ENCODE peak calls at places on chromosomes 2 and 18, in five cellular contexts. K is upper lobe of left lung, N is cardiac muscle cell, B is fibroblast of lung, Z is upper lobe of right lung. F is an unnamed sample. For H3K27me3, the result is how much of the 10 kb centered on the place peaks cover.

GRCh38 chr2:234754126-234754525 is 197.7 kb upstream of the SH3BP4 start:
- DNase-seq in K (no peak), B (peak), N (no peak), Z (no peak), F (no peak)

GRCh38 chr2:194095359-194095758 is 1561.7 kb upstream of the SLC39A10 start:
- DNase-seq in B (no peak), N (no peak), Z (no peak), K (no peak), F (no peak)

GRCh38 chr2:184067502-184067901 is 530.8 kb upstream of the ZNF804A start:
- DNase-seq in B (no peak), K (no peak), N (peak), Z (no peak), F (no peak)

GRCh38 chr2:159711562-159712193 is 628 bp upstream of the MARCHF7 start:
- DNase-seq in B (no peak), K (no peak), Z (no peak), N (no peak), F (no peak)

GRCh38 chr18:46350598-46351172 is 246.5 kb downstream of the HAUS1 start:
- DNase-seq in N (no peak), K (no peak), Z (no peak), B (no peak), F (peak)

GRCh38 chr2:129726271-129726670 is 253.2 kb upstream of the RAB6C start:
- DNase-seq in Z (no peak), K (no peak), N (no peak), B (no peak), F (no peak)

GRCh38 chr2:167484875-167485274 is 596.6 kb downstream of the XIRP2 start:
- DNase-seq in K (no peak), N (no peak), B (no peak), Z (no peak), F (no peak)

GRCh38 chr18:62328775-62329525 is 3.8 kb downstream of the TNFRSF11A start:
- DNase-seq in B (no peak), K (no peak), Z (no peak), N (no peak), F (no peak)

GRCh38 chr2:101341901-101342624 is 33.6 kb upstream of the RNF149 start:
- DNase-seq in B (peak), N (peak), Z (peak), K (peak), F (peak)

GRCh38 chr2:64210816-64211215 is 66.6 kb upstream of the PELI1 start:
- DNase-seq in N (no peak), K (no peak), B (no peak), Z (no peak), F (no peak)

GRCh38 chr2:218860950-218861381 is 1.4 kb downstream of the WNT6 start:
- DNase-seq in B (peak), Z (peak), K (no peak), N (peak), F (peak)

GRCh38 chr2:8310557-8311455 is 371.1 kb upstream of the ID2 start:
- DNase-seq in Z (peak), N (no peak), B (no peak), K (no peak), F (no peak)

GRCh38 chr2:62343636-62344349 is 147.9 kb downstream of the B3GNT2 start:
- DNase-seq in K (no peak), Z (no peak), B (no peak), N (no peak), F (no peak)

GRCh38 chr2:96861074-96861473 is 3.3 kb upstream of the ANKRD39 start:
- DNase-seq in N (no peak), K (no peak), B (no peak), Z (peak), F (peak)

GRCh38 chr2:7269993-7270392 is 352.8 kb downstream of the RNF144A start:
- DNase-seq in B (no peak), K (no peak), N (no peak), Z (no peak), F (no peak)

GRCh38 chr2:230690439-230690838 is 22.2 kb upstream of the CAB39 start:
- DNase-seq in N (no peak), B (peak), K (peak), Z (peak), F (no peak)

GRCh38 chr2:26450031-26450635 is 27.8 kb downstream of the OTOF start:
- DNase-seq in Z (no peak), B (no peak), N (no peak), K (no peak), F (no peak)

GRCh38 chr18:22293417-22293816 is 124.0 kb downstream of the GATA6 start:
- DNase-seq in B (peak), K (no peak), Z (no peak), N (no peak), F (no peak)

GRCh38 chr2:16626997-16627605 is 38.5 kb downstream of the CYRIA start:
- DNase-seq in K (no peak), B (no peak), Z (no peak), N (no peak), F (no peak)

GRCh38 chr18:13500891-13501887 is 225.2 kb downstream of the FAM210A start:
- DNase-seq in N (no peak), Z (no peak), K (peak), B (peak), F (no peak)

GRCh38 chr2:226636586-226636985 is 163.0 kb downstream of the IRS1 start:
- DNase-seq in N (no peak), K (no peak), Z (no peak), B (no peak), F (no peak)

GRCh38 chr2:158624071-158624470 is 167.3 kb downstream of the PKP4 start:
- DNase-seq in N (no peak), B (no peak), Z (no peak), K (no peak), F (no peak)

GRCh38 chr2:136212426-136213378 is 94.8 kb upstream of the CXCR4 start:
- DNase-seq in K (no peak), N (peak), B (no peak), Z (no peak), F (no peak)

GRCh38 chr2:189234991-189235390 is 55.4 kb upstream of the COL5A2 start:
- DNase-seq in N (no peak), B (no peak), Z (no peak), K (no peak), F (no peak)

GRCh38 chr18:21598726-21599584 is 1.5 kb downstream of the ESCO1 start:
- DNase-seq in Z (no peak), K (no peak), B (no peak), N (no peak), F (peak)

GRCh38 chr2:127566576-127566975 is 31.1 kb downstream of the MYO7B start:
- DNase-seq in N (no peak), K (no peak), Z (no peak), B (no peak), F (no peak)

GRCh38 chr2:197204855-197205254 is 105.7 kb downstream of the ANKRD44 start:
- DNase-seq in K (no peak), Z (no peak), N (no peak), B (peak), F (no peak)

GRCh38 chr2:27854224-27854623 is 36.0 kb downstream of the RBKS start:
- DNase-seq in Z (no peak), N (no peak), B (no peak), K (no peak), F (no peak)

GRCh38 chr2:55048514-55048924 is 1.7 kb downstream of the RTN4 start:
- DNase-seq in K (peak), Z (no peak), N (peak), B (peak), F (no peak)

GRCh38 chr2:120983344-120983743 is 247.7 kb downstream of the GLI2 start:
- DNase-seq in Z (peak), N (no peak), K (no peak), B (no peak), F (peak)

GRCh38 chr2:173109253-173110188 is 33.9 kb downstream of the MAP3K20 start:
- DNase-seq in K (no peak), N (no peak), B (peak), Z (no peak), F (no peak)

GRCh38 chr2:209682646-209683045 is 89.0 kb upstream of the UNC80 start:
- DNase-seq in Z (no peak), N (no peak), K (no peak), B (no peak), F (no peak)

GRCh38 chr2:100104718-100105677 is 37.4 kb downstream of the AFF3 start:
- DNase-seq in N (peak), Z (peak), K (no peak), B (peak), F (peak)

GRCh38 chr18:77055429-77056310 is 76.9 kb downstream of the MBP start:
- DNase-seq in Z (peak), N (no peak), K (peak), B (no peak), F (peak)

GRCh38 chr18:70075906-70076305 is 128.2 kb upstream of the CD226 start:
- DNase-seq in Z (no peak), B (no peak), N (no peak), K (no peak), F (no peak)
- H3K27me3 ChIP-seq in Z (under half), B (under half), N (under half), K (under half), F (under half)

DNA sequence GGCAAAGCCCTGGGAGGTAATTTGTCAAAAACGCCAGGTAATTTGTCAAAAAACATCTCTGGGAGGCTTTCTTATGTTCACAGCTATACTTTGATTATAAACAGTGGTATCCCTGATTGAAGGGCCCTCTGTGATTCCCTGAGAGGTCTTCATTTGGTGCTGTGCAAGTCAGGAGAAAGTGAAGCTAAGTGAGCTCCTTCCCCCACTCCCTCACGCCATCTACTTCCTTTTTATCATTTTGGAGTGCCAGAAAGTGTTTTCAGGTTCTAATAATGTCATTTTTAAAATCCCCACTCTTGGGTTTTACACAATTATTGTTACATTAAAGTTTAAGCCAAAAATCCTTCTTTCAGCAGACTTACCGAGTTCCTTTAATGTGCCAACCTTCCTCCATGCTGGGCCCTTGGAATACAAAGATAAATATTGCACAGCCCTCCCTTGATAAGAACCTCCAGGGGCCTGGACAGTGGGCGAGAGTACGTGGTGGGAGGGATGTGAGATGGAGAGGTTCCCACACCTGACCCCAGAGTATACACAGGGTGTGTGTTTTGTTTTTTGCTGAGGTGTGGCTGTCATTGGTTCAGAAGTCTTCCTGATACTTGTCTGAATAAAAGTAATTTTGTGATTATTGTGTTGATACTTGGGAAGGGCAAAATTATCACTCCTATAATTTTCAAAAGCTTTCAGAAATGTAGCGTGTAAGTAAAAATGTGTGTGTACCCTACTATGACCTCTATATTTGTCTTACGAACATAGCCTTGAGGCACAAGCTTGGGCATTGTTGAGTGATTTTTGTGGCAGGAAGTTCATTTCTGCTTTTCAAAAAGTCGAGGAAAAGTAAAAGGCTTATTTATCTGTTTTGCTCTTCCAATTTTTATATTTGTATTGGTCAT is 8.1 kb downstream of the MAPRE2 start:
- DNase-seq in K (no peak), N (no peak), Z (no peak), B (no peak), F (no peak)
- H3K27ac ChIP-seq in K (peak), N (peak), Z (peak), B (peak), F (peak)

GRCh38 chr2:130749078-130749477 is 6.3 kb upstream of the AMER3 start:
- DNase-seq in K (no peak), N (no peak), B (no peak), Z (no peak), F (peak)

GRCh38 chr2:130737592-130737991 is 8.7 kb downstream of the GPR148 start:
- DNase-seq in B (no peak), K (no peak), Z (no peak), N (no peak), F (no peak)

GRCh38 chr2:130740671-130741070 is 11.8 kb downstream of the GPR148 start:
- DNase-seq in K (no peak), N (no peak), Z (no peak), B (no peak), F (no peak)

GRCh38 chr2:130744287-130745117 is 10.8 kb upstream of the AMER3 start:
- DNase-seq in B (no peak), Z (no peak), K (no peak), N (peak), F (no peak)

DNA sequence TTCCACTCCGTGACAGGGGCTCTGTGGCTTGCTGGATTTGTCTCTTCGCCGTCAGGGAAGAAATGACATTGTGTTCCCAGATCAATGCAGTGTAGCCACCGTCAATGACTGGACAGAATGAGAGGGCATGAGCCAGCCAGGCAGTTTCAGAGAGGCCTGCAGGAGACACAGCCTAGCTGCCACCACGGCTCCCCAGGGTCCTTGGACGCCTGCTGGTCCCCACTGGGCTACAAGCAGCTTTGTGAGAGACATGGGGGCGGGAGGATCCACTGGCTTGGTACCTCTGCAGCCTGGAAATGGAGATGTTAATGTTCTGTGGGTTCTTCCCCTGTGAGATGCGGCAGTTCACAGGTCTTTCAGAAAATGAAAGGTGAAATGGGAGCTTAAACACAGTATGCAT is 12.1 kb upstream of the AMER3 start:
- DNase-seq in B (no peak), Z (no peak), N (no peak), K (no peak), F (no peak)
- H3K27me3 ChIP-seq in B (under half), Z (under half), N (under half), K (under half), F (under half)

GRCh38 chr2:111057045-111057444 is 63.7 kb upstream of the BCL2L11 start:
- DNase-seq in Z (no peak), B (no peak), K (no peak), N (no peak), F (no peak)
- H3K27ac ChIP-seq in Z (no peak), B (no peak), K (no peak), N (no peak), F (no peak)

GRCh38 chr2:44821500-44821899 is 120.0 kb upstream of the SIX3 start:
- DNase-seq in Z (no peak), N (no peak), K (no peak), B (no peak), F (no peak)

GRCh38 chr2:44829771-44830170 is 111.7 kb upstream of the SIX3 start:
- DNase-seq in N (no peak), K (no peak), B (no peak), Z (no peak), F (no peak)

GRCh38 chr2:44822174-44822573 is 119.3 kb upstream of the SIX3 start:
- DNase-seq in N (no peak), K (no peak), Z (no peak), B (no peak), F (no peak)

GRCh38 chr2:44825702-44826101 is 115.8 kb upstream of the SIX3 start:
- DNase-seq in Z (no peak), N (no peak), B (no peak), K (no peak), F (no peak)

DNA sequence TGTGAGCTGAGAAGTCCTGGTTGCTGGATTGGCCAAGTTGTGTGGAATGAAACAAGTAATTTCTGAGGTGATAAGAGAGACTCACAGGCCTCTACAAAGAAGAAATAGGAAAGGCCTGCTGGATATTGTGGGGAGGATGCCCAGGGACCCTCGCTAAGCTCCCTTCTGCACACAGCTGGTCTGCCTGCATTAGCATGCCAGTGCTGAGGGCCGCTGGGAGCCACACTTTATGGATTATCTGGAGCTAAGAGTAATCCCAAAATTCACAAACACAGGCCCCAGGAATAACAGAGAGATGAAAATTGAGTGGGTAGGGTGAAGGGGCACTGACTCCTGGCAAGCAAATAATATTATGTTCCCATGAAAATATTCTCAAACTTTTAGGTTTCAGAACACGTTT is 114.9 kb upstream of the SIX3 start:
- DNase-seq in N (no peak), Z (no peak), B (no peak), K (no peak), F (no peak)
- H3K27me3 ChIP-seq in N (under half), Z (under half), B (under half), K (under half), F (under half)

GRCh38 chr2:237482485-237482884 is 4.6 kb upstream of the MLPH start:
- DNase-seq in B (no peak), N (peak), Z (peak), K (peak), F (peak)

GRCh38 chr2:237480988-237481387 is 6.1 kb upstream of the MLPH start:
- DNase-seq in N (no peak), K (no peak), Z (no peak), B (no peak), F (peak)

GRCh38 chr2:237478095-237478494 is 9.0 kb upstream of the MLPH start:
- DNase-seq in B (no peak), N (no peak), Z (no peak), K (no peak), F (no peak)

GRCh38 chr2:237478969-237479368 is 8.1 kb upstream of the MLPH start:
- DNase-seq in K (no peak), Z (no peak), N (no peak), B (no peak), F (no peak)

GRCh38 chr2:237479747-237480146 is 7.3 kb upstream of the MLPH start:
- DNase-seq in N (no peak), Z (no peak), B (no peak), K (no peak), F (no peak)
- H3K27ac ChIP-seq in N (no peak), Z (no peak), B (no peak), K (peak), F (no peak)

F was measured in spleen.